ENCODE peak calls at places on chromosomes 2 and 18, in ten cellular contexts. One of them, this sample, is unnamed.

GRCh38 chr2:99153921-99154604 is 679 bp downstream of the TSGA10 start:
- DNase-seq in SK-N-DZ: no peak
- DNase-seq in glutamatergic neuron: no peak
- DNase-seq in cardiac muscle cell: peak
- DNase-seq in NCI-H2107: no peak
- DNase-seq in suprapubic skin: no peak
- DNase-seq in transverse colon: no peak
- DNase-seq in pancreas: no peak
- DNase-seq in H7: peak
- DNase-seq in RWPE1: no peak
- DNase-seq in this sample: no peak

GRCh38 chr2:236748801-236749200 is 179.2 kb downstream of the ACKR3 start:
- DNase-seq in SK-N-DZ: no peak
- DNase-seq in glutamatergic neuron: no peak
- DNase-seq in cardiac muscle cell: peak
- DNase-seq in NCI-H2107: no peak
- DNase-seq in suprapubic skin: no peak
- DNase-seq in transverse colon: no peak
- DNase-seq in pancreas: peak
- DNase-seq in H7: peak
- DNase-seq in RWPE1: no peak
- DNase-seq in this sample: no peak

GRCh38 chr18:27750014-27750413 is 426.9 kb downstream of the CDH2 start:
- DNase-seq in SK-N-DZ: peak
- DNase-seq in glutamatergic neuron: peak
- DNase-seq in cardiac muscle cell: peak
- DNase-seq in NCI-H2107: no peak
- DNase-seq in suprapubic skin: no peak
- DNase-seq in transverse colon: no peak
- DNase-seq in pancreas: peak
- DNase-seq in H7: peak
- DNase-seq in RWPE1: peak
- DNase-seq in this sample: peak

GRCh38 chr18:46563317-46563716 is 93.7 kb downstream of the LOXHD1 start:
- DNase-seq in SK-N-DZ: no peak
- DNase-seq in glutamatergic neuron: no peak
- DNase-seq in cardiac muscle cell: no peak
- DNase-seq in NCI-H2107: no peak
- DNase-seq in suprapubic skin: no peak
- DNase-seq in transverse colon: no peak
- DNase-seq in pancreas: no peak
- DNase-seq in H7: peak
- DNase-seq in RWPE1: no peak
- DNase-seq in this sample: no peak

GRCh38 chr2:113370478-113371091 is 66.9 kb upstream of the ZNG1B start:
- DNase-seq in SK-N-DZ: peak
- DNase-seq in glutamatergic neuron: peak
- DNase-seq in cardiac muscle cell: peak
- DNase-seq in NCI-H2107: no peak
- DNase-seq in suprapubic skin: no peak
- DNase-seq in transverse colon: peak
- DNase-seq in pancreas: peak
- DNase-seq in H7: peak
- DNase-seq in RWPE1: peak
- DNase-seq in this sample: peak

GRCh38 chr2:39121523-39122063 is 742 bp upstream of the SOS1 start:
- DNase-seq in SK-N-DZ: no peak
- DNase-seq in glutamatergic neuron: no peak
- DNase-seq in cardiac muscle cell: peak
- DNase-seq in NCI-H2107: no peak
- DNase-seq in suprapubic skin: no peak
- DNase-seq in transverse colon: no peak
- DNase-seq in pancreas: no peak
- DNase-seq in H7: no peak
- DNase-seq in RWPE1: no peak
- DNase-seq in this sample: no peak

GRCh38 chr2:5697554-5697953 is 5.4 kb downstream of the SOX11 start:
- DNase-seq in SK-N-DZ: peak
- DNase-seq in glutamatergic neuron: no peak
- DNase-seq in cardiac muscle cell: no peak
- DNase-seq in NCI-H2107: no peak
- DNase-seq in suprapubic skin: no peak
- DNase-seq in transverse colon: no peak
- DNase-seq in pancreas: no peak
- DNase-seq in H7: no peak
- DNase-seq in RWPE1: no peak
- DNase-seq in this sample: no peak

GRCh38 chr2:100524331-100524730 is 38.5 kb upstream of the PDCL3 start:
- DNase-seq in SK-N-DZ: no peak
- DNase-seq in glutamatergic neuron: no peak
- DNase-seq in cardiac muscle cell: no peak
- DNase-seq in NCI-H2107: no peak
- DNase-seq in suprapubic skin: no peak
- DNase-seq in transverse colon: no peak
- DNase-seq in pancreas: no peak
- DNase-seq in H7: no peak
- DNase-seq in RWPE1: no peak
- DNase-seq in this sample: no peak

GRCh38 chr2:26838121-26838906 is 9.6 kb upstream of the DPYSL5 start:
- DNase-seq in SK-N-DZ: no peak
- DNase-seq in glutamatergic neuron: no peak
- DNase-seq in cardiac muscle cell: peak
- DNase-seq in NCI-H2107: no peak
- DNase-seq in suprapubic skin: no peak
- DNase-seq in transverse colon: no peak
- DNase-seq in pancreas: no peak
- DNase-seq in H7: no peak
- DNase-seq in RWPE1: no peak
- DNase-seq in this sample: peak